ENCODE peak calls at places on chromosome 1, in seven cellular contexts. W, C, D, V, A, X and G are unnamed samples.

GRCh38 chr1:210358511-210359148 is 29.9 kb downstream of the HHAT start:
- DNase-seq in W (no peak), C (no peak), D (no peak), V (no peak), A (no peak), X (no peak), G (no peak)

GRCh38 chr1:36365310-36365895 is 20.3 kb downstream of the STK40 start:
- DNase-seq in W (peak), C (no peak), D (peak), V (peak), A (no peak), X (peak), G (no peak)

GRCh38 chr1:161930064-161930463 is 93.6 kb downstream of the OLFML2B start:
- DNase-seq in W (no peak), C (no peak), D (peak), V (peak), A (no peak), X (no peak), G (no peak)

GRCh38 chr1:9539829-9540550 is 725 bp downstream of the SLC25A33 start:
- DNase-seq in W (peak), C (peak), D (peak), V (peak), A (peak), X (peak), G (no peak)

GRCh38 chr1:23865543-23865930 is 2.6 kb downstream of the FUCA1 start:
- DNase-seq in W (no peak), C (peak), D (peak), V (peak), A (no peak), X (peak), G (peak)

GRCh38 chr1:2405588-2406295 is 6.6 kb downstream of the PEX10 start:
- DNase-seq in W (no peak), C (no peak), D (no peak), V (peak), A (peak), X (no peak), G (no peak)

GRCh38 chr1:208747979-208748378 is 503.8 kb upstream of the PLXNA2 start:
- DNase-seq in W (no peak), C (no peak), D (no peak), V (no peak), A (no peak), X (no peak), G (no peak)

GRCh38 chr1:228370941-228371740 is 35.5 kb downstream of the TRIM11 start:
- DNase-seq in W (peak), C (no peak), D (no peak), V (no peak), A (peak), X (peak), G (no peak)

GRCh38 chr1:232192781-232193450 is 437.0 kb downstream of the SIPA1L2 start:
- DNase-seq in W (no peak), C (no peak), D (peak), V (no peak), A (no peak), X (no peak), G (no peak)

GRCh38 chr1:24556414-24556795 is 518 bp downstream of the NCMAP start:
- DNase-seq in W (no peak), C (no peak), D (no peak), V (no peak), A (peak), X (no peak), G (no peak)

GRCh38 chr1:186842547-186842946 is 13.8 kb downstream of the PLA2G4A start:
- DNase-seq in W (no peak), C (no peak), D (no peak), V (no peak), A (no peak), X (no peak), G (no peak)

GRCh38 chr1:19771350-19771749 is 28.4 kb downstream of the TMCO4 start:
- DNase-seq in W (no peak), C (no peak), D (no peak), V (no peak), A (no peak), X (no peak), G (no peak)

GRCh38 chr1:30754684-30755171 is 2.8 kb downstream of the LAPTM5 start:
- DNase-seq in W (no peak), C (no peak), D (no peak), V (no peak), A (peak), X (no peak), G (no peak)

GRCh38 chr1:13754003-13754402 is 54.0 kb downstream of the PRDM2 start:
- DNase-seq in W (no peak), C (no peak), D (no peak), V (no peak), A (no peak), X (no peak), G (no peak)

GRCh38 chr1:63723618-63724017 is 50.2 kb upstream of the ROR1 start:
- DNase-seq in W (no peak), C (peak), D (peak), V (peak), A (no peak), X (no peak), G (no peak)

GRCh38 chr1:246417813-246418564 is 89.1 kb downstream of the SMYD3 start:
- DNase-seq in W (no peak), C (no peak), D (no peak), V (no peak), A (no peak), X (no peak), G (no peak)

GRCh38 chr1:188888387-188888786 is 1589.3 kb downstream of the BRINP3 start:
- DNase-seq in W (no peak), C (no peak), D (no peak), V (no peak), A (no peak), X (no peak), G (no peak)

GRCh38 chr1:10679521-10680220 is 116.8 kb downstream of the CASZ1 start:
- DNase-seq in W (no peak), C (peak), D (peak), V (peak), A (no peak), X (peak), G (peak)

GRCh38 chr1:113931456-113931855 is 2.3 kb downstream of the HIPK1 start:
- DNase-seq in W (no peak), C (no peak), D (peak), V (peak), A (no peak), X (no peak), G (no peak)

GRCh38 chr1:72186733-72187307 is 95.5 kb downstream of the NEGR1 start:
- DNase-seq in W (no peak), C (no peak), D (peak), V (peak), A (no peak), X (no peak), G (no peak)

GRCh38 chr1:109282497-109282951 is 421 bp downstream of the PSRC1 start:
- DNase-seq in W (no peak), C (peak), D (no peak), V (no peak), A (no peak), X (no peak), G (no peak)

DNA sequence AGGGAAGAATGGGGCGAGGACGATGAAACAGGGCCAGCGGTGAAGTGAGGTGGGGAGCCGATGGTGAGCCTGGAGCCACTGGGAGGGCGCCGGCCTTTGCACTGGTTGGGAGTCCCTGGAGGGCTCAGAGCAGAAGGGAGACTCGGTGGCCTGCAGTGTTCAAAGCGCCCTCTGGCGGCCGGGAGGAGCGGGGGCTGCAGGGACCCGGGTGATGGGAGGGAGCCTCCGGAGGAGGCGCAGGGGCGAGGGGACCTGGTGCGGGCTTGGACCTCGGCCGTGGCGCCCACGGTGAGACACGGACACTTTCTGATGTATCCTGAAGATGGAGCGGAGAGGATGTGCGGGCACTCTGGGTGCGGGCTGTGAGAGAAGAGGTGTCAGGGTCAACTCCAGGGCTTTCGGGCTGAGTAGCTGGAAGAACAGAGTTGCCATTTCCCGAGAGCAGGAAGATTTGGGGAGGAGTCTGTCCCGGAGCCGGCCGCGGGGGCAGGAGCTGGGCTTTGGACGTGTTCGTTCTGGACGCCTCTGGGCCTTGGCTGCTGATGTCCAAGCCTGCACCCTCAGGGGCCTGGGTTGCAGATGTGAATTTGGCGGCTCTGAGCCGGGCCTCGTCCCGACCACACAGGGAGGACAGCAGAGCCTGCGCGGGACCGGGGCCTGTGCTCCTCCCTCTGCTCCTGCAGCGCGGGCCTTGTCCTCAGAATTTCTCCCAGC is 29.7 kb downstream of the HEYL start:
- DNase-seq in W (peak), C (peak), D (peak), V (peak), A (peak), X (peak), G (no peak)
- H3K4me3 ChIP-seq in W (peak), C (no peak), D (no peak), V (peak), A (no peak), X (no peak), G (no peak)

GRCh38 chr1:153548722-153549695 is at the start of gene S100A3:
- DNase-seq in W (peak), C (peak), D (peak), V (peak), A (no peak), X (peak), G (no peak)

GRCh38 chr1:153546371-153546770 is 765 bp upstream of the S100A4 start:
- DNase-seq in W (no peak), C (no peak), D (no peak), V (no peak), A (no peak), X (no peak), G (no peak)

GRCh38 chr1:153545067-153546055 is at the start of gene S100A4:
- DNase-seq in W (peak), C (peak), D (peak), V (peak), A (peak), X (peak), G (peak)

GRCh38 chr1:153547560-153548551 is 1.2 kb downstream of the S100A3 start:
- DNase-seq in W (no peak), C (peak), D (peak), V (no peak), A (no peak), X (no peak), G (no peak)

GRCh38 chr1:153546796-153547559 is 1.4 kb upstream of the S100A4 start:
- DNase-seq in W (no peak), C (no peak), D (peak), V (no peak), A (no peak), X (no peak), G (no peak)
- TF ChIP-seq CTCF in W (no peak), C (no peak), D (no peak), V (no peak), A (no peak), X (no peak), G (no peak)

DNA sequence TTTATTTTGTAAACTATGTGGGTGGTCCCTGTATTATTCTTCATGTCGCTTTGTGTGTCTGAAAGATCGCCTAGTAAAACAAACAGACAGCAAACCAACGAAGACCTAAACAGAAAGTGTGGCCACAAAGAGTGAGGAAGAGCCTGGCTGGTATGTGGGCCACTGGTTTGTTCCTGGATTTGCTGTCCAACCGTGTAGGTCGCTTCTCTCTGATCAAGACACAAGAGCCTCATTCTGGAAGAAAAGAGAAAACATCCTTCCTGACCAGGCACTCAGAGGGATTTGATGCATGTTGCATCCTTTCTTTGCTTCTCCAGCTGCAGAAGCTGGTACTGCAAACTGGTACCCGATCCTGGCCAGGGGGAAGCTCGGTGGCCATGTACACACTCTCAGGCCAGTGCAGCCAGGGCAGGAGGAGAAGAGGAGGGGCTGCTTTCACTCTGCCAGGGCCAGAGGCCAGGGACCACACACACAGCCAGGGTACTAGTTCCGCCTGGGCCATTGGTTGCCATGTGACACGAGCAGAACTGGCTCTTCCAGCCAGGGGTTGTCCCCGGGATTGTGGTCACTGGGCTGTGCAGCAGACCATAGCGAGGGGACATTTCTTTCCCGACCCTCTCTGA is 3.8 kb upstream of the SHISAL2A start:
- DNase-seq in W (no peak), C (no peak), D (peak), V (peak), A (peak), X (no peak), G (no peak)
- H3K4me3 ChIP-seq in W (no peak), C (no peak), D (no peak), V (no peak), A (no peak), X (no peak), G (no peak)

GRCh38 chr1:215076312-215076711 is 6.2 kb upstream of the KCNK2 start:
- DNase-seq in W (no peak), C (no peak), D (peak), V (peak), A (no peak), X (no peak), G (peak)
- TF ChIP-seq CTCF in W (no peak), C (no peak), D (peak), V (peak), A (no peak), X (no peak), G (peak)

GRCh38 chr1:200075522-200075921 is 48.0 kb downstream of the NR5A2 start:
- DNase-seq in W (no peak), C (no peak), D (no peak), V (no peak), A (no peak), X (peak), G (no peak)

GRCh38 chr1:200073286-200073637 is 45.8 kb downstream of the NR5A2 start:
- DNase-seq in W (no peak), C (no peak), D (no peak), V (no peak), A (no peak), X (no peak), G (no peak)

GRCh38 chr1:200075938-200076546 is 48.5 kb downstream of the NR5A2 start:
- DNase-seq in W (no peak), C (peak), D (peak), V (peak), A (no peak), X (no peak), G (peak)

DNA sequence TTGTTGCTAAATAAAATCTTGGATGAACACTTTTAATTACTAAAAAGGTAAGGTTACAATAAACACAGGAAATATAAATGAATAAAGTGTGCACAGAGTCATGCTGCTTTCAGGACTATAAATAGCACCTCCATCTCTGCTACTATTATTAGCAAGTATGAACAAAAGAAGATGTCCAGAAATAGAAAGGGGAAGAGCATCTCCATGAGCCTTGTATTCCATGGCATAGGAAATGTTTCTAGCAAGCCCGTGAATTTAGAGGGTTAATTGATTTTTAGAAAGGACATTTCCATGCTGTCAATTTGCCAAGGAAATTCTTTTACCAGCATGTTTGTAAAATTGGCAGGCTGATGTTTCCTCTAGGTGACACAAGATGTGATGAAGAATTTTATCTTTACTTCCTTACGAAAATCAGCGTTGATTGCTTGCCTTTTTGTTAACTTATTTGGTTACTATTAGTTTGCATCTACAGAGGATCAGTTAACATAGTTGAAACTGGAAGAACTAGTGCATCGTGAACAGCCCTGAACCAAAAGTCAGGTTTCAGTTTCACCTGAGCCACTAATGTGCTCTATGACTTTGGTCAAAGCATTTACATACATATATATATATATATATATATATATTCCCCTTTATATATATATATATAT is 45.3 kb downstream of the NR5A2 start:
- DNase-seq in W (no peak), C (no peak), D (no peak), V (no peak), A (no peak), X (no peak), G (no peak)
- H3K4me3 ChIP-seq in W (peak), C (no peak), D (no peak), V (no peak), A (no peak), X (no peak), G (no peak)

GRCh38 chr1:29696656-29697390 is 460.5 kb downstream of the PTPRU start:
- DNase-seq in W (no peak), C (no peak), D (no peak), V (no peak), A (no peak), X (no peak), G (no peak)

GRCh38 chr1:29698626-29699025 is 462.3 kb downstream of the PTPRU start:
- DNase-seq in W (no peak), C (no peak), D (no peak), V (no peak), A (no peak), X (no peak), G (no peak)

GRCh38 chr1:29695809-29696208 is 459.5 kb downstream of the PTPRU start:
- DNase-seq in W (no peak), C (no peak), D (no peak), V (no peak), A (no peak), X (no peak), G (no peak)

GRCh38 chr1:29697391-29697780 is 461.1 kb downstream of the PTPRU start:
- DNase-seq in W (no peak), C (no peak), D (no peak), V (no peak), A (no peak), X (no peak), G (no peak)

GRCh38 chr1:29698033-29698432 is 461.7 kb downstream of the PTPRU start:
- DNase-seq in W (no peak), C (peak), D (peak), V (peak), A (no peak), X (no peak), G (peak)
- TF ChIP-seq CTCF in W (peak), C (no peak), D (peak), V (peak), A (no peak), X (peak), G (peak)

GRCh38 chr1:226335653-226336052 is 26.7 kb upstream of the LIN9 start:
- DNase-seq in W (no peak), C (no peak), D (no peak), V (no peak), A (no peak), X (no peak), G (no peak)
- H3K4me3 ChIP-seq in W (no peak), C (no peak), D (no peak), V (no peak), A (no peak), X (no peak), G (no peak)

GRCh38 chr1:183306317-183307042 is 111.7 kb downstream of the NMNAT2 start:
- DNase-seq in W (peak), C (no peak), D (no peak), V (no peak), A (no peak), X (peak), G (no peak)
- TF ChIP-seq CTCF in W (peak), C (peak), D (no peak), V (peak), A (no peak), X (peak), G (peak)

DNA sequence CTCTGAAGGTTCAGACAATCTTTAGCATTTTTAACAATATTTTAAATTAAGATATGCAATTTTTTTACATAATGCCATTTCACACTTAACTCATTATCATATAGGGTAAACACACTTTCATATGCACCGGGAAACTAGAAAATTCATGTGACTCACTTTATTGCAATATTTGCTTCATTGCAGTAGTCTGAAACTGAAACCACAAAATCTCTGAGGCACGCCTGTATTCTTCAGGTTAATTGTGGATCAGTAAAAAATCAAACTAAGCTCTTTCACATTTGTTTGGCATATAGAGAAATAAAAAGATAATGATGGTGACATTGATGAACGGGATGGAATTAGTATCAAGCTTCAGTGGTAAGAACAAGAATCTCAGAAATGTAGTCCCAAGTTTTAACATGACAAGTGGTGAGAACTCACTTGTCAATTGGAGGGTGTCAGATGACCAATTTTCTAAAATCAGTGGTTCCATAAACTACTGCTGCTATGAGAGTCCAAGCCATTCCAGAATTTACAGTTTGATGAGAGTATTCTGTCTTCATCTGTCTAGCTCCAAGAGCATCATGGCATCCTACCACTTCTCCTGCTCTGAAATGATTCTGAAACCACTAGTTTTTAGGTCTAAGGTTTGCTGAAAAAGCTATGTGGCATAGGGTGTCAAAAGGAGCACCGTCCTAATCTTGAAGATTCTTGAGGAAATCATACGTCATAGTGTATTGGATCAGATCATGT is 281.0 kb downstream of the PTPRC start:
- DNase-seq in W (no peak), C (no peak), D (no peak), V (peak), A (no peak), X (no peak), G (no peak)
- H3K4me3 ChIP-seq in W (no peak), C (no peak), D (no peak), V (no peak), A (no peak), X (no peak), G (no peak)